ENCODE peak calls at places on chromosomes 7 and 10, in eight cellular contexts. N, F, X, A, D, K, W and E are unnamed samples.

GRCh38 chr10:51718804-51719291 is 19.5 kb upstream of the CSTF2T start:
- DNase-seq in N (no peak), F (no peak), X (no peak), A (no peak), D (no peak), K (no peak), W (peak), E (no peak)

GRCh38 chr7:128201067-128201689 is 39.9 kb upstream of the LEP start:
- DNase-seq in N (peak), F (no peak), X (no peak), A (no peak), D (no peak), K (no peak), W (no peak), E (no peak)

GRCh38 chr7:152894295-152895170 is 135.0 kb downstream of the ACTR3B start:
- DNase-seq in N (peak), F (no peak), X (no peak), A (no peak), D (peak), K (no peak), W (no peak), E (peak)

GRCh38 chr7:37320140-37320839 is 128.4 kb downstream of the ELMO1 start:
- DNase-seq in N (no peak), F (no peak), X (no peak), A (no peak), D (peak), K (no peak), W (no peak), E (no peak)

GRCh38 chr7:73521636-73522080 is 435 bp downstream of the BAZ1B start:
- DNase-seq in N (peak), F (no peak), X (no peak), A (peak), D (peak), K (no peak), W (peak), E (peak)

GRCh38 chr10:97020452-97021400 is 165.0 kb downstream of the SLIT1 start:
- DNase-seq in N (no peak), F (no peak), X (no peak), A (peak), D (no peak), K (peak), W (no peak), E (no peak)

GRCh38 chr7:55105952-55106351 is 87.1 kb downstream of the EGFR start:
- DNase-seq in N (peak), F (no peak), X (no peak), A (no peak), D (no peak), K (no peak), W (no peak), E (no peak)

GRCh38 chr10:101856626-101857025 is 13.0 kb upstream of the KCNIP2 start:
- DNase-seq in N (peak), F (no peak), X (no peak), A (no peak), D (no peak), K (peak), W (no peak), E (no peak)

GRCh38 chr10:118163227-118163626 is 116.5 kb upstream of the RAB11FIP2 start:
- DNase-seq in N (no peak), F (no peak), X (no peak), A (no peak), D (no peak), K (no peak), W (no peak), E (no peak)

GRCh38 chr10:96413151-96413787 is 54.5 kb upstream of the OPALIN start:
- DNase-seq in N (peak), F (no peak), X (no peak), A (no peak), D (no peak), K (no peak), W (no peak), E (no peak)

GRCh38 chr7:151782598-151783448 is 94.1 kb downstream of the PRKAG2 start:
- DNase-seq in N (peak), F (peak), X (peak), A (peak), D (peak), K (peak), W (peak), E (peak)

GRCh38 chr10:102287991-102288390 is 42.7 kb downstream of the GBF1 start:
- DNase-seq in N (no peak), F (no peak), X (no peak), A (no peak), D (no peak), K (no peak), W (no peak), E (no peak)

GRCh38 chr10:102650655-102651454 is 6.6 kb downstream of the TRIM8 start:
- DNase-seq in N (no peak), F (no peak), X (no peak), A (no peak), D (no peak), K (no peak), W (no peak), E (no peak)

GRCh38 chr7:114944742-114945625 is 23.1 kb downstream of the MDFIC start:
- DNase-seq in N (peak), F (no peak), X (peak), A (peak), D (no peak), K (peak), W (peak), E (no peak)

GRCh38 chr7:117157871-117158209 is 165.0 kb downstream of the WNT2 start:
- DNase-seq in N (no peak), F (no peak), X (no peak), A (no peak), D (no peak), K (no peak), W (no peak), E (no peak)

GRCh38 chr7:142896151-142896550 is 10.6 kb upstream of the TRPV6 start:
- DNase-seq in N (peak), F (no peak), X (no peak), A (no peak), D (no peak), K (no peak), W (no peak), E (no peak)

GRCh38 chr7:148905093-148905666 is 21.1 kb upstream of the EZH2 start:
- DNase-seq in N (no peak), F (no peak), X (no peak), A (no peak), D (no peak), K (no peak), W (no peak), E (no peak)

GRCh38 chr10:84375011-84375410 is 46.6 kb downstream of the CCSER2 start:
- DNase-seq in N (no peak), F (no peak), X (no peak), A (no peak), D (peak), K (peak), W (peak), E (no peak)

GRCh38 chr7:109864263-109864662 is 1226.7 kb upstream of the LRRN3 start:
- DNase-seq in N (no peak), F (no peak), X (no peak), A (no peak), D (no peak), K (no peak), W (no peak), E (no peak)

GRCh38 chr10:72011016-72011415 is 46.8 kb downstream of the CHST3 start:
- DNase-seq in N (no peak), F (no peak), X (no peak), A (no peak), D (no peak), K (no peak), W (no peak), E (no peak)

GRCh38 chr10:125455855-125456254 is 227.1 kb downstream of the TEX36 start:
- DNase-seq in N (no peak), F (no peak), X (no peak), A (no peak), D (no peak), K (no peak), W (no peak), E (no peak)

GRCh38 chr10:97039538-97040247 is 146.1 kb downstream of the SLIT1 start:
- DNase-seq in N (no peak), F (no peak), X (no peak), A (no peak), D (no peak), K (no peak), W (no peak), E (no peak)

GRCh38 chr10:74145133-74145532 is 5.5 kb downstream of the AP3M1 start:
- DNase-seq in N (no peak), F (no peak), X (no peak), A (no peak), D (no peak), K (no peak), W (peak), E (no peak)

GRCh38 chr10:56082169-56082568 is 278.9 kb downstream of the ZWINT start:
- DNase-seq in N (no peak), F (no peak), X (no peak), A (no peak), D (no peak), K (no peak), W (no peak), E (no peak)

GRCh38 chr7:108308276-108308675 is 148.0 kb downstream of the NRCAM start:
- DNase-seq in N (no peak), F (no peak), X (no peak), A (no peak), D (no peak), K (no peak), W (peak), E (no peak)